ENCODE peak calls at places on chromosome 11, in nine cellular contexts. Z is GM10248; C is astrocyte of the spinal cord; K is HTR-8/SVneo; N is GM04504; M is T-helper 9 cell; G is mammary epithelial cell; X is stimulated activated CD8-positive, alpha-beta memory T cell treated with anti-CD3 and anti-CD28 coated beads, Interleukin-2, amount 100 ng/mL, for 48 hours; E is AG04450. D is an unnamed sample.
A peak's percentile ranks its signal among the peaks of the same experiment; 100 is the strongest.

GRCh38 chr11:64571410-64572091 is 19.5 kb upstream of the SLC22A12 start:
- DNase-seq in M (no peak), N (no peak), E (no peak), C (no peak), Z (no peak), G (peak; percentile 93), K (no peak), X (no peak), D (no peak)

GRCh38 chr11:119363081-119363861 is 16.8 kb upstream of the MFRP start:
- DNase-seq in G (no peak), X (no peak), K (no peak), M (no peak), C (no peak), N (no peak), Z (no peak), E (no peak), D (no peak)

GRCh38 chr11:69479591-69480271 is 1.7 kb upstream of the LINC01488 start:
- DNase-seq in M (no peak), N (no peak), E (no peak), C (no peak), Z (no peak), G (no peak), X (no peak), K (no peak), D (no peak)

GRCh38 chr11:128240546-128240945 is 346.8 kb downstream of the ETS1 start:
- DNase-seq in Z (no peak), E (no peak), C (peak; percentile 16), N (no peak), K (no peak), M (no peak), X (no peak), G (no peak), D (no peak)

GRCh38 chr11:113908107-113908506 is 3.5 kb downstream of the HTR3B start:
- DNase-seq in G (no peak), E (no peak), M (no peak), C (no peak), Z (no peak), K (no peak), N (no peak), X (no peak), D (no peak)

GRCh38 chr11:28559497-28559896 is 451.3 kb downstream of the METTL15 start:
- DNase-seq in K (no peak), G (no peak), C (peak; percentile 65), Z (no peak), N (no peak), X (no peak), M (no peak), E (peak; percentile 10), D (no peak)

GRCh38 chr11:107493117-107493516 is 35.5 kb upstream of the CWF19L2 start:
- DNase-seq in G (peak; percentile 80), K (no peak), X (no peak), E (peak; percentile 7), M (no peak), C (peak; percentile 27), N (peak; percentile 15), Z (no peak), D (no peak)

GRCh38 chr11:62445314-62445740 is 26.5 kb downstream of the SCGB1A1 start:
- DNase-seq in M (no peak), E (peak; percentile 56), C (peak; percentile 65), K (no peak), N (no peak), G (no peak), X (no peak), Z (no peak), D (no peak)

GRCh38 chr11:96035744-96036087 is 111.8 kb upstream of the MTMR2 start:
- DNase-seq in N (no peak), M (no peak), X (no peak), G (no peak), K (no peak), E (no peak), Z (no peak), C (no peak), D (no peak)

GRCh38 chr11:69442807-69443137 is 38.7 kb upstream of the LINC01488 start:
- DNase-seq in G (no peak), N (peak; percentile 62), X (no peak), C (peak; percentile 62), E (no peak), Z (no peak), M (no peak), K (peak; percentile 49), D (no peak)

GRCh38 chr11:1219836-1220810 is 2.7 kb upstream of the MUC5B start:
- DNase-seq in X (no peak), Z (no peak), C (no peak), N (no peak), E (no peak), K (no peak), M (no peak), G (no peak), D (no peak)

GRCh38 chr11:11243790-11244469 is 109.1 kb downstream of the CSNK2A3 start:
- DNase-seq in M (peak; percentile 23), Z (peak; percentile 45), E (no peak), N (no peak), K (peak; percentile 12), G (peak; percentile 30), X (no peak), C (peak; percentile 12), D (no peak)

GRCh38 chr11:94866936-94867795 is 99.0 kb downstream of the AMOTL1 start:
- DNase-seq in K (no peak), X (no peak), M (no peak), G (no peak), E (no peak), C (no peak), Z (no peak), N (no peak), D (no peak)

GRCh38 chr11:77515483-77515882 is 41.6 kb upstream of the PAK1 start:
- DNase-seq in N (no peak), G (no peak), C (no peak), E (no peak), X (no peak), Z (no peak), K (no peak), M (no peak), D (no peak)